ENCODE peak calls at places on chromosome 5, in four cellular contexts. One of them, this sample, is unnamed.

GRCh38 chr5:177433658-177434217 is 7.3 kb downstream of the GRK6 start:
- DNase-seq in GM12878: no peak
- DNase-seq in endothelial cell of umbilical vein: no peak
- DNase-seq in A549: no peak
- DNase-seq in this sample: peak; percentile 1

GRCh38 chr5:60355181-60355580 is 344.8 kb downstream of the DEPDC1B start:
- DNase-seq in endothelial cell of umbilical vein: no peak
- DNase-seq in A549: no peak
- DNase-seq in GM12878: no peak
- DNase-seq in this sample: no peak

GRCh38 chr5:80141147-80141671 is 106.1 kb downstream of the THBS4 start:
- DNase-seq in GM12878: no peak
- DNase-seq in endothelial cell of umbilical vein: peak; percentile 44
- DNase-seq in A549: no peak
- DNase-seq in this sample: peak; percentile 91

GRCh38 chr5:169547508-169547907 is 36.1 kb upstream of the SPDL1 start:
- DNase-seq in endothelial cell of umbilical vein: no peak
- DNase-seq in A549: no peak
- DNase-seq in GM12878: no peak
- DNase-seq in this sample: no peak

GRCh38 chr5:40477856-40478546 is 201.7 kb upstream of the PTGER4 start:
- DNase-seq in A549: no peak
- DNase-seq in GM12878: no peak
- DNase-seq in endothelial cell of umbilical vein: no peak
- DNase-seq in this sample: no peak

GRCh38 chr5:111869681-111870080 is 112.7 kb upstream of the NREP start:
- DNase-seq in A549: no peak
- DNase-seq in endothelial cell of umbilical vein: no peak
- DNase-seq in GM12878: no peak
- DNase-seq in this sample: no peak

GRCh38 chr5:173890195-173890951 is 2.2 kb downstream of the CPEB4 start:
- DNase-seq in GM12878: no peak
- DNase-seq in A549: no peak
- DNase-seq in endothelial cell of umbilical vein: peak; percentile 59
- DNase-seq in this sample: no peak

GRCh38 chr5:169803077-169803981 is 166.3 kb downstream of the DOCK2 start:
- DNase-seq in GM12878: no peak
- DNase-seq in endothelial cell of umbilical vein: no peak
- DNase-seq in A549: no peak
- DNase-seq in this sample: peak; percentile 94

GRCh38 chr5:171444582-171444981 is 25.1 kb downstream of the FGF18 start:
- DNase-seq in endothelial cell of umbilical vein: no peak
- DNase-seq in GM12878: no peak
- DNase-seq in A549: no peak
- DNase-seq in this sample: no peak

GRCh38 chr5:57174128-57174849 is 430 bp downstream of the GPBP1 start:
- DNase-seq in GM12878: no peak
- DNase-seq in A549: no peak
- DNase-seq in endothelial cell of umbilical vein: peak; percentile 46
- DNase-seq in this sample: peak; percentile 70

GRCh38 chr5:59128646-59129290 is 545.9 kb downstream of the RAB3C start:
- DNase-seq in endothelial cell of umbilical vein: no peak
- DNase-seq in A549: no peak
- DNase-seq in GM12878: no peak
- DNase-seq in this sample: no peak

GRCh38 chr5:32153723-32154122 is 20.4 kb downstream of the GOLPH3 start:
- DNase-seq in GM12878: no peak
- DNase-seq in endothelial cell of umbilical vein: peak; percentile 88
- DNase-seq in A549: no peak
- DNase-seq in this sample: no peak

GRCh38 chr5:80067531-80067930 is 32.4 kb downstream of the THBS4 start:
- DNase-seq in endothelial cell of umbilical vein: no peak
- DNase-seq in GM12878: no peak
- DNase-seq in A549: no peak
- DNase-seq in this sample: no peak

GRCh38 chr5:10627185-10628115 is 63.6 kb downstream of the ANKRD33B start:
- DNase-seq in endothelial cell of umbilical vein: peak; percentile 99
- DNase-seq in GM12878: peak; percentile 75
- DNase-seq in A549: peak; percentile 98
- DNase-seq in this sample: peak; percentile 99

GRCh38 chr5:152511531-152512132 is 106.6 kb upstream of the NMUR2 start:
- DNase-seq in GM12878: no peak
- DNase-seq in endothelial cell of umbilical vein: no peak
- DNase-seq in A549: no peak
- DNase-seq in this sample: no peak

GRCh38 chr5:115542651-115543364 is 1.8 kb downstream of the FEM1C start:
- DNase-seq in endothelial cell of umbilical vein: peak; percentile 47
- DNase-seq in GM12878: no peak
- DNase-seq in A549: no peak
- DNase-seq in this sample: peak; percentile 16

GRCh38 chr5:108382784-108383358 is 973 bp upstream of the FBXL17 start:
- DNase-seq in endothelial cell of umbilical vein: no peak
- DNase-seq in GM12878: no peak
- DNase-seq in A549: peak; percentile 5
- DNase-seq in this sample: peak; percentile 63

GRCh38 chr5:29089591-29090141 is 2051.3 kb upstream of the CDH9 start:
- DNase-seq in endothelial cell of umbilical vein: no peak
- DNase-seq in GM12878: no peak
- DNase-seq in A549: no peak
- DNase-seq in this sample: peak; percentile 26

GRCh38 chr5:65059681-65060598 is 291.2 kb downstream of the CWC27 start:
- DNase-seq in endothelial cell of umbilical vein: peak; percentile 74
- DNase-seq in GM12878: peak; percentile 44
- DNase-seq in A549: no peak
- DNase-seq in this sample: no peak

GRCh38 chr5:16076657-16077056 is 102.9 kb downstream of the MARCHF11 start:
- DNase-seq in A549: no peak
- DNase-seq in endothelial cell of umbilical vein: no peak
- DNase-seq in GM12878: no peak
- DNase-seq in this sample: no peak

GRCh38 chr5:102385365-102385764 is 89.3 kb upstream of the SLCO4C1 start:
- DNase-seq in A549: no peak
- DNase-seq in GM12878: no peak
- DNase-seq in endothelial cell of umbilical vein: no peak
- DNase-seq in this sample: no peak

GRCh38 chr5:71587709-71588532 is 781 bp downstream of the MCCC2 start:
- DNase-seq in endothelial cell of umbilical vein: no peak
- DNase-seq in GM12878: no peak
- DNase-seq in A549: no peak
- DNase-seq in this sample: peak; percentile 31

GRCh38 chr5:160297004-160297403 is 15.4 kb downstream of the CCNJL start:
- DNase-seq in A549: no peak
- DNase-seq in endothelial cell of umbilical vein: no peak
- DNase-seq in GM12878: no peak
- DNase-seq in this sample: peak; percentile 22

GRCh38 chr5:126954981-126955380 is 75.4 kb downstream of the MARCHF3 start:
- DNase-seq in A549: no peak
- DNase-seq in GM12878: no peak
- DNase-seq in endothelial cell of umbilical vein: no peak
- DNase-seq in this sample: no peak

GRCh38 chr5:427415-428087 is 15.4 kb upstream of the EXOC3 start:
- DNase-seq in GM12878: no peak
- DNase-seq in endothelial cell of umbilical vein: no peak
- DNase-seq in A549: no peak
- DNase-seq in this sample: no peak

GRCh38 chr5:580436-580835 is 31.7 kb upstream of the CEP72 start:
- DNase-seq in GM12878: no peak
- DNase-seq in A549: no peak
- DNase-seq in endothelial cell of umbilical vein: no peak
- DNase-seq in this sample: no peak

GRCh38 chr5:134153657-134154056 is 23.1 kb downstream of the SKP1 start:
- DNase-seq in endothelial cell of umbilical vein: no peak
- DNase-seq in GM12878: no peak
- DNase-seq in A549: no peak
- DNase-seq in this sample: no peak

GRCh38 chr5:77211013-77211690 is 672 bp downstream of the PDE8B start:
- DNase-seq in GM12878: no peak
- DNase-seq in endothelial cell of umbilical vein: no peak
- DNase-seq in A549: no peak
- DNase-seq in this sample: no peak

DNA sequence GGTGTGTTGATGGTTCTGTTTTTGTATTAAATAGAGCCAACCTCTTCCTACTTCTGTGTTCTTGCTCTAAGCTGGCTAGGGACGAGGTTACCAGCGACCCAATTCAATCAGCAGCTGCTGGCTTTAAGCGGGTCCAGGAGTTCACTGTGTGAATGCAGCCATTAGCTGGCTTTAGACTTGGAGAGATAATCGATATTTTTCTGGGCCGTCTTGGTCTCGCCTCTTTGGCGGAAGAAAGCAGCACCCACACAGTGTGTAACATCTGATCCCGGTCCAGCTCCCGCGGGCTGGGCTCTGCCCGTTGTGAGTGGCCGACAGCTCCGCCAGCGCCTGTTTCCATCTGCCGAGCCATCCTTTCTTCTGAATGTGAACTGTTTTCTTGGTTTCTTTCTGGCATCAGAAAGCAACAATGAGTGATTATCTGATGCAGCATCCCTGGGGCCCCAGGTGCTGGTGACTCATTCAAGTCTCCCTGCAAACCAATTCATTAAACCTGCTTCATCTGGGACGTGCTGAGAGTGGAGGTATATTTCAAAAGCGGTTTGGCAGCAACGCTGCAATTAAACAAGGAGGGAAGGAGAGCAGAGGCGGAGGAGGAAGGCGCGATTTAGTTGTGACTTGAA is 90.8 kb upstream of the IRX4 start:
- DNase-seq in endothelial cell of umbilical vein: no peak
- DNase-seq in A549: no peak
- DNase-seq in GM12878: no peak
- DNase-seq in this sample: no peak
- H3K4me3 ChIP-seq in endothelial cell of umbilical vein: no peak overlapping the region
- H3K4me3 ChIP-seq in A549: no peak overlapping the region
- H3K4me3 ChIP-seq in GM12878: no peak overlapping the region
- H3K4me3 ChIP-seq in this sample: no peak overlapping the region

GRCh38 chr5:132462856-132463745 is 27.5 kb downstream of the IRF1 start:
- DNase-seq in endothelial cell of umbilical vein: no peak
- DNase-seq in GM12878: no peak
- DNase-seq in A549: no peak
- DNase-seq in this sample: peak; percentile 53
- TF ChIP-seq POLR2A in endothelial cell of umbilical vein: no peak
- TF ChIP-seq POLR2A in GM12878: no peak
- TF ChIP-seq POLR2A in A549: no peak
- TF ChIP-seq POLR2A in this sample: no peak

DNA sequence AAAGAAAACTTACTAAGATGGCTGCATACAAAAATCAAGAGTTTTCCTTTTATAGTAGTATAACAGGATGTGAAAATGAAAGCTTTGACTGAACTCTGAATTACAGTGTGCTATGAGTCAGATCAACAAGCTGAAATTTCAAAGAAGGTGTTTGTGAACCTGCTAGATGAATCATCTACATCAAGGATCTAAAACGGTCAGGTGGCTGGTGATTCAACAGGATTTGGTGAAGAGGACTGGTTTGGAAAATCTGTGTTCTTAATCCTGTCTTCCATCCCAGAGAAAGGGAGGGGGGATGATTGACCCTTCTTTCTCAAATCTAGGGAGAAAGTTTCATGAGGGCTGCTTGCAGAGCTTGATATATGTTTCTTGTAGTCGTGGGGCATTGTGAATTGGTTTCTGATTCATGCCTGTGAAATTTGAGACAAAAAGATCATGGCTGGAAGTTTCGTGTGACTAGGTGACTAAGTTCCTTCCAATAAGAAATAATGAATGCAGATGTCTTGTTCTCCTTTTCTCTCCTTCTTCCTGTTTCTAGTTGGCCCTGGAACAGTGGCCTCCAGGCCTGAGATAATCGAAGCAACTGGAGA is 67.0 kb downstream of the MRPS30 start:
- DNase-seq in endothelial cell of umbilical vein: peak; percentile 89
- DNase-seq in A549: peak; percentile 64
- DNase-seq in GM12878: peak; percentile 55
- DNase-seq in this sample: peak; percentile 15
- TF ChIP-seq MYC in endothelial cell of umbilical vein: no peak
- TF ChIP-seq MYC in A549: no peak
- TF ChIP-seq MYC in GM12878: no peak
- TF ChIP-seq MYC in this sample: no peak

GRCh38 chr5:55146543-55147151 is 13.3 kb upstream of the GPX8 start:
- DNase-seq in GM12878: peak; percentile 31
- DNase-seq in A549: peak; percentile 49
- DNase-seq in endothelial cell of umbilical vein: peak; percentile 92
- DNase-seq in this sample: peak; percentile 80

GRCh38 chr5:55141945-55142690 is 17.9 kb upstream of the GPX8 start:
- DNase-seq in endothelial cell of umbilical vein: no peak
- DNase-seq in GM12878: no peak
- DNase-seq in A549: no peak
- DNase-seq in this sample: no peak

GRCh38 chr5:55143624-55144023 is 16.3 kb upstream of the GPX8 start:
- DNase-seq in endothelial cell of umbilical vein: no peak
- DNase-seq in GM12878: no peak
- DNase-seq in A549: no peak
- DNase-seq in this sample: no peak

GRCh38 chr5:55149396-55149795 is 10.6 kb upstream of the GPX8 start:
- DNase-seq in endothelial cell of umbilical vein: no peak
- DNase-seq in GM12878: no peak
- DNase-seq in A549: no peak
- DNase-seq in this sample: no peak

GRCh38 chr5:55146080-55146479 is 13.9 kb upstream of the GPX8 start:
- DNase-seq in endothelial cell of umbilical vein: no peak
- DNase-seq in A549: no peak
- DNase-seq in GM12878: no peak
- DNase-seq in this sample: no peak
- H3K4me3 ChIP-seq in endothelial cell of umbilical vein: no peak overlapping the region
- H3K4me3 ChIP-seq in A549: no peak overlapping the region
- H3K4me3 ChIP-seq in GM12878: no peak overlapping the region
- H3K4me3 ChIP-seq in this sample: no peak overlapping the region

GRCh38 chr5:91000743-91001142 is 382.4 kb downstream of the ARRDC3 start:
- DNase-seq in A549: no peak
- DNase-seq in endothelial cell of umbilical vein: no peak
- DNase-seq in GM12878: no peak
- DNase-seq in this sample: no peak

GRCh38 chr5:90991201-90991600 is 391.9 kb downstream of the ARRDC3 start:
- DNase-seq in A549: no peak
- DNase-seq in endothelial cell of umbilical vein: no peak
- DNase-seq in GM12878: no peak
- DNase-seq in this sample: no peak

GRCh38 chr5:90994796-90995195 is 388.3 kb downstream of the ARRDC3 start:
- DNase-seq in GM12878: no peak
- DNase-seq in endothelial cell of umbilical vein: no peak
- DNase-seq in A549: no peak
- DNase-seq in this sample: no peak

GRCh38 chr5:90996089-90996488 is 387.0 kb downstream of the ARRDC3 start:
- DNase-seq in endothelial cell of umbilical vein: no peak
- DNase-seq in A549: no peak
- DNase-seq in GM12878: no peak
- DNase-seq in this sample: no peak

DNA sequence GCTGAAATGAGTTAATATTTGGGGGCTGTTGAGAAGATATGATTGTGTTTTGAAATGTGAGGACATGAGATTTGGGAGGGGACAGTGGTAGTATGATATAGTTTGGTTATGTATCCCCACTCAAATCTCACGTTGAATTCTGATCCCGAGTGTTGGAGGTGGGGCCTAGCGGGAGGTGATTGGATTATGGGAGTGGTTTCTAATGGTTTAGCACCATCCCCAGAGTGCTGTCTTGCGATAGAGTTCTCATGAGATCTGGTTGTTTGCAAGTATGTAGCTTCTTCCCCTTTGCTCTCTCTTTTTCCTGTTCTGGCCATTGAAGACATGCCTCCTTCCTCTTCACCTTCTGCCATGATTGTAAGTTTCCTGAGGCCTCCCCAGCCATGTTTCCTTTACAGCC is 386.0 kb downstream of the ARRDC3 start:
- DNase-seq in GM12878: no peak
- DNase-seq in endothelial cell of umbilical vein: no peak
- DNase-seq in A549: no peak
- DNase-seq in this sample: no peak
- TF ChIP-seq POLR2A in GM12878: no peak
- TF ChIP-seq POLR2A in endothelial cell of umbilical vein: no peak
- TF ChIP-seq POLR2A in A549: no peak
- TF ChIP-seq POLR2A in this sample: no peak